ENCODE peak calls at places on chromosomes 16 and 17, in seven cellular contexts. U is T-helper 1 cell, X is Right ventricle myocardium superior, J is EL, E is naive B cell, I is AG10803, K is foreskin fibroblast. Y is an unnamed sample.

GRCh38 chr16:2056077-2056476 is 8.3 kb downstream of the TSC2 start:
- DNase-seq in U (no peak), X (no peak), J (no peak), E (no peak), I (peak; percentile 20), K (peak; percentile 53), Y (no peak)

GRCh38 chr16:20851601-20852000 is 45.3 kb downstream of the REXO5 start:
- DNase-seq in U (no peak), X (peak; percentile 89), J (peak; percentile 88), E (no peak), I (peak; percentile 97), K (peak; percentile 96), Y (peak; percentile 79)

GRCh38 chr17:12637015-12637414 is 28.7 kb upstream of the MYOCD start:
- DNase-seq in U (no peak), X (no peak), J (peak; percentile 80), E (no peak), I (peak; percentile 88), K (peak; percentile 90), Y (peak; percentile 93)

GRCh38 chr16:4272114-4272954 is 489 bp downstream of the TFAP4 start:
- DNase-seq in U (peak; percentile 44), X (peak; percentile 71), J (peak; percentile 45), E (peak; percentile 49), I (peak; percentile 24), K (peak; percentile 62), Y (no peak)

GRCh38 chr16:88922114-88922825 is 54.7 kb downstream of the CBFA2T3 start:
- DNase-seq in U (no peak), X (peak; percentile 93), J (peak; percentile 59), E (no peak), I (peak; percentile 79), K (peak; percentile 72), Y (no peak)

GRCh38 chr16:58584831-58585505 is 44.7 kb downstream of the CNOT1 start:
- DNase-seq in U (no peak), X (no peak), J (no peak), E (no peak), I (peak; percentile 54), K (no peak), Y (no peak)

GRCh38 chr17:78399028-78399692 is 20.7 kb downstream of the PGS1 start:
- DNase-seq in U (no peak), X (no peak), J (no peak), E (no peak), I (no peak), K (no peak), Y (no peak)

GRCh38 chr17:48994548-48995331 is 2.4 kb upstream of the IGF2BP1 start:
- DNase-seq in U (no peak), X (no peak), J (no peak), E (no peak), I (no peak), K (no peak), Y (no peak)

GRCh38 chr16:20610892-20611349 is 34.8 kb upstream of the ACSM2B start:
- DNase-seq in U (no peak), X (peak; percentile 52), J (no peak), E (no peak), I (no peak), K (no peak), Y (no peak)

GRCh38 chr17:7404737-7405412 is 978 bp upstream of the TMEM256 start:
- DNase-seq in U (no peak), X (peak; percentile 83), J (no peak), E (no peak), I (no peak), K (peak; percentile 63), Y (peak; percentile 6)

Y was measured in HFFc6.